ENCODE peak calls at places on chromosome 17, in four cellular contexts. One of them, this sample, is unnamed.
A peak's percentile ranks its signal among the peaks of the same experiment; 100 is the strongest.

GRCh38 chr17:71793550-71793949 is 327.3 kb upstream of the SOX9 start:
- DNase-seq in stomach: no peak
- DNase-seq in lower lobe of right lung: no peak
- DNase-seq in thyroid gland: no peak
- DNase-seq in this sample: no peak

GRCh38 chr17:4679652-4680051 is 24.3 kb downstream of the PELP1 start:
- DNase-seq in stomach: no peak
- DNase-seq in lower lobe of right lung: no peak
- DNase-seq in thyroid gland: no peak
- DNase-seq in this sample: no peak

GRCh38 chr17:68355093-68355492 is 63.8 kb downstream of the ARSG start:
- DNase-seq in stomach: no peak
- DNase-seq in lower lobe of right lung: no peak
- DNase-seq in thyroid gland: no peak
- DNase-seq in this sample: no peak

GRCh38 chr17:49031965-49032928 is 35.1 kb downstream of the IGF2BP1 start:
- DNase-seq in stomach: peak; percentile 49
- DNase-seq in lower lobe of right lung: no peak
- DNase-seq in thyroid gland: peak; percentile 51
- DNase-seq in this sample: peak; percentile 54

GRCh38 chr17:48613862-48614694 is 1.0 kb downstream of the HOXB8 start:
- DNase-seq in stomach: no peak
- DNase-seq in lower lobe of right lung: no peak
- DNase-seq in thyroid gland: no peak
- DNase-seq in this sample: no peak

GRCh38 chr17:63381101-63381729 is 64.9 kb downstream of the CYB561 start:
- DNase-seq in stomach: no peak
- DNase-seq in lower lobe of right lung: no peak
- DNase-seq in thyroid gland: no peak
- DNase-seq in this sample: no peak

GRCh38 chr17:32126746-32127145 is 15.6 kb upstream of the RHOT1 start:
- DNase-seq in stomach: no peak
- DNase-seq in lower lobe of right lung: no peak
- DNase-seq in thyroid gland: no peak
- DNase-seq in this sample: no peak

GRCh38 chr17:29918922-29919856 is 10.8 kb downstream of the SSH2 start:
- DNase-seq in stomach: no peak
- DNase-seq in lower lobe of right lung: no peak
- DNase-seq in thyroid gland: no peak
- DNase-seq in this sample: no peak

GRCh38 chr17:56358651-56359050 is 205.4 kb downstream of the ANKFN1 start:
- DNase-seq in stomach: no peak
- DNase-seq in lower lobe of right lung: no peak
- DNase-seq in thyroid gland: no peak
- DNase-seq in this sample: no peak

GRCh38 chr17:65594585-65594940 is 33.1 kb upstream of the AXIN2 start:
- DNase-seq in stomach: no peak
- DNase-seq in lower lobe of right lung: no peak
- DNase-seq in thyroid gland: no peak
- DNase-seq in this sample: no peak

GRCh38 chr17:76573096-76573495 is 12.6 kb downstream of the ST6GALNAC2 start:
- DNase-seq in stomach: no peak
- DNase-seq in lower lobe of right lung: no peak
- DNase-seq in thyroid gland: no peak
- DNase-seq in this sample: no peak

GRCh38 chr17:19386276-19386863 is 620 bp downstream of the MFAP4 start:
- DNase-seq in stomach: peak; percentile 51
- DNase-seq in lower lobe of right lung: peak; percentile 85
- DNase-seq in thyroid gland: no peak
- DNase-seq in this sample: no peak

GRCh38 chr17:42247734-42248133 is 28.5 kb downstream of the STAT5B start:
- DNase-seq in stomach: no peak
- DNase-seq in lower lobe of right lung: no peak
- DNase-seq in thyroid gland: no peak
- DNase-seq in this sample: no peak

GRCh38 chr17:83109793-83110645 is 30.6 kb downstream of the METRNL start:
- DNase-seq in stomach: peak; percentile 89
- DNase-seq in lower lobe of right lung: peak; percentile 94
- DNase-seq in thyroid gland: peak; percentile 99
- DNase-seq in this sample: no peak

GRCh38 chr17:72120878-72121163 is at the start of gene SOX9:
- DNase-seq in stomach: peak; percentile 92
- DNase-seq in lower lobe of right lung: peak; percentile 85
- DNase-seq in thyroid gland: peak; percentile 96
- DNase-seq in this sample: no peak

GRCh38 chr17:80717661-80718060 is 173.0 kb downstream of the RPTOR start:
- DNase-seq in stomach: no peak
- DNase-seq in lower lobe of right lung: no peak
- DNase-seq in thyroid gland: no peak
- DNase-seq in this sample: no peak

DNA sequence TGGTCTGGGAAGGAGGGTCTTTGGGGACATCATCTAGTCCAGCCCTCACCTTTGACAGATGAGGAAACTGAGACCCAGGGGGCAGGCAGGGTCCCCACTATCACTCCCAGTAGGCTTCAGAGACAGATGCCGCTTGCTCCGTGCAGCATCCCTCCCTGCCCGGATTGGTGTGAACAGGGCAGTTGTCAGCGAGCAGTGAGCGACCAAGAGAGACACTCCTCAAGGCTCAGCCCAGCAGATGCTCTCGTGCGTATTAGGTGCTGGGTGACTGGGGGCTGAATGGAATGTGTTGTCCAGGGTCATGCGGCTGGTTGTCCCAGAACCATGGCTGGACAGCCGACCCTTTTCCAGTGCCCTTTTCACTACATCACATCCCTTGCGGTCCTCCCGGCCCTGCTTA is 49.0 kb downstream of the MPRIP start:
- DNase-seq in stomach: no peak
- DNase-seq in lower lobe of right lung: no peak
- DNase-seq in thyroid gland: no peak
- DNase-seq in this sample: no peak
- H3K4me1 ChIP-seq in stomach: peaks cover 60% of the 10 kb centered on the region
- H3K4me1 ChIP-seq in lower lobe of right lung: peaks cover 59% of the 10 kb centered on the region
- H3K4me1 ChIP-seq in thyroid gland: peaks cover 48% of the 10 kb centered on the region
- H3K4me1 ChIP-seq in this sample: peaks cover 30% of the 10 kb centered on the region

DNA sequence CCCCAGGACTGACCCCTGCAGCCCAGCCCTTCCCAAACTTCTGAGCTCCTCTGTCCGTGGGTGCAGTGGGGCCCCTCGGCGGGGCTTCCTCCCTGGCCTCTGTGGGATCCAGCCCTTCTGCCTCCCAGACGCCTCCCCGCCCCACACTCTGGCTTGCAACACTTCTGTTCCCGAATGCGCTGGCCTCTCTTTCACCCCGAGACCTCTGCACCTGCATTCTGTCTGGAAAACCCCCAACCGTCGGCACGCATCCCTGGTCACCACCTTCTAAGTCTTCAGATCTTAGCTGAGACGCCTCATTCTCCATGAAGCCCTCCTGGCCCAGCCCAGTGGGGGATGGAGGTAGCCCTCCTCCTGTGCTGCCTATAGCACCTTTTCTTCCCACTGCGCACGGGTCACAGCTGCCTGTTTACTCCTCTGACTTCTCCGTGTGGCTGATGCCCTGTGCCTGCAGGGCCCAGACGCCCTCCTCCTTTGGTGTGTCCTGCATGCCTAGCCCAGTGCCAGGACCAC is 26.4 kb downstream of the TMEM235 start:
- DNase-seq in stomach: peak; percentile 38
- DNase-seq in lower lobe of right lung: peak; percentile 70
- DNase-seq in thyroid gland: no peak
- DNase-seq in this sample: no peak
- H3K4me1 ChIP-seq in stomach: peaks cover 40% of the 10 kb centered on the region
- H3K4me1 ChIP-seq in lower lobe of right lung: peaks cover 61% of the 10 kb centered on the region
- H3K4me1 ChIP-seq in thyroid gland: peaks cover 16% of the 10 kb centered on the region
- H3K4me1 ChIP-seq in this sample: peaks cover 88% of the 10 kb centered on the region

GRCh38 chr17:7611635-7612293 is 2.9 kb downstream of the FXR2 start:
- DNase-seq in stomach: no peak
- DNase-seq in lower lobe of right lung: no peak
- DNase-seq in thyroid gland: no peak
- DNase-seq in this sample: no peak
- H3K4me1 ChIP-seq in stomach: peaks cover 33% of the 10 kb centered on the region
- H3K4me1 ChIP-seq in lower lobe of right lung: peaks cover 33% of the 10 kb centered on the region
- H3K4me1 ChIP-seq in thyroid gland: peaks cover 30% of the 10 kb centered on the region
- H3K4me1 ChIP-seq in this sample: peaks cover 42% of the 10 kb centered on the region

GRCh38 chr17:50148226-50149098 is 2.0 kb downstream of the PPP1R9B start:
- DNase-seq in stomach: peak; percentile 62
- DNase-seq in lower lobe of right lung: peak; percentile 82
- DNase-seq in thyroid gland: peak; percentile 80
- DNase-seq in this sample: peak; percentile 49

GRCh38 chr17:50147841-50148225 is 2.6 kb downstream of the PPP1R9B start:
- DNase-seq in stomach: no peak
- DNase-seq in lower lobe of right lung: no peak
- DNase-seq in thyroid gland: no peak
- DNase-seq in this sample: no peak

GRCh38 chr17:50149425-50150353 is 788 bp downstream of the PPP1R9B start:
- DNase-seq in stomach: peak; percentile 77
- DNase-seq in lower lobe of right lung: peak; percentile 85
- DNase-seq in thyroid gland: peak; percentile 67
- DNase-seq in this sample: peak; percentile 56

GRCh38 chr17:50150354-50151040 is at the start of gene PPP1R9B:
- DNase-seq in stomach: no peak
- DNase-seq in lower lobe of right lung: no peak
- DNase-seq in thyroid gland: no peak
- DNase-seq in this sample: no peak

GRCh38 chr17:50149099-50149424 is 1.4 kb downstream of the PPP1R9B start:
- DNase-seq in stomach: no peak
- DNase-seq in lower lobe of right lung: no peak
- DNase-seq in thyroid gland: no peak
- DNase-seq in this sample: no peak
- H3K4me1 ChIP-seq in stomach: peaks cover 84% of the 10 kb centered on the region
- H3K4me1 ChIP-seq in lower lobe of right lung: peaks cover 64% of the 10 kb centered on the region
- H3K4me1 ChIP-seq in thyroid gland: peaks cover 48% of the 10 kb centered on the region
- H3K4me1 ChIP-seq in this sample: peaks cover 60% of the 10 kb centered on the region

GRCh38 chr17:12990926-12991325 is 26.9 kb downstream of the ELAC2 start:
- DNase-seq in stomach: no peak
- DNase-seq in lower lobe of right lung: no peak
- DNase-seq in thyroid gland: no peak
- DNase-seq in this sample: no peak

GRCh38 chr17:12987120-12987519 is 30.7 kb downstream of the ELAC2 start:
- DNase-seq in stomach: no peak
- DNase-seq in lower lobe of right lung: no peak
- DNase-seq in thyroid gland: no peak
- DNase-seq in this sample: no peak

GRCh38 chr17:12993631-12994030 is 24.2 kb downstream of the ELAC2 start:
- DNase-seq in stomach: no peak
- DNase-seq in lower lobe of right lung: no peak
- DNase-seq in thyroid gland: no peak
- DNase-seq in this sample: no peak

GRCh38 chr17:12992676-12993075 is 25.2 kb downstream of the ELAC2 start:
- DNase-seq in stomach: no peak
- DNase-seq in lower lobe of right lung: no peak
- DNase-seq in thyroid gland: no peak
- DNase-seq in this sample: no peak

DNA sequence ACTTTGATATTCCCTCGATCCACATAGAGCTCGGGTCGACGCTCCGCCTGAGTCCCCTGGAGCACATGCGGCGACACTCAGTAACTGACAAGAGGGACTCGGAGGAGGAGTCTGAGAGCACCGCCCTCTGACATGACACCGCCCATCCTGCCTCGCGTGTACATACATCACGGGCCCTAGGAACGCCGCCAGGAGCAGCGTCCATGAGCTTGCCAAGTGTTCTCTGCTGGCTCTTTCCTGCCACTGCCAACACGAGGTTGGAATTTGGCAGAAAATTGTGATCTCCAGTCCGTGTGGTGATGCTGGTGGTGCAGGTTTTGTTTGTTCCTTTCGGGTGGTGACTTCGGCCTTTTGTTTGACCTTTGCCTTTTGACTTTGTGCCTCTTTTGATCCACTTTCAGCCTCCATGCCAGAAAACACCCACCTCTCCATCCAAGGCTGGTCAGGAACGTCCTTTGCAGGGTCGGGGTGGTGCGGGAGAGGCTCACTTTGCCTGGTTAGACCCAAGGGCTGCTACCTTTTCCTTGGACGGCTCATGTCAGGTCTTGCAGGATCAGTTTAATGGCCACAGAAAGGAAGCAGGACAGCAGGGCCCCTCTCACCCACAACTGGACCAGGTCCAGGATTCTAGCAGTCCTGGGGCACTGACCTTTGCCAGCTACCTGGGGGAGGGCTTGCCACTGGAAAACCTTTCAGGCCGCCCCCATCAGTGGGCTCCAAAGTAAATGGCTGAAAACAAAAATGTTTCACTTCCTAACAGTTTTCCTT is 27.6 kb downstream of the ELAC2 start:
- DNase-seq in stomach: peak; percentile 29
- DNase-seq in lower lobe of right lung: no peak
- DNase-seq in thyroid gland: peak; percentile 22
- DNase-seq in this sample: no peak
- H3K4me1 ChIP-seq in stomach: no peaks in the 10 kb centered on the region
- H3K4me1 ChIP-seq in lower lobe of right lung: no peaks in the 10 kb centered on the region
- H3K4me1 ChIP-seq in thyroid gland: peaks cover 33% of the 10 kb centered on the region
- H3K4me1 ChIP-seq in this sample: no peaks in the 10 kb centered on the region

DNA sequence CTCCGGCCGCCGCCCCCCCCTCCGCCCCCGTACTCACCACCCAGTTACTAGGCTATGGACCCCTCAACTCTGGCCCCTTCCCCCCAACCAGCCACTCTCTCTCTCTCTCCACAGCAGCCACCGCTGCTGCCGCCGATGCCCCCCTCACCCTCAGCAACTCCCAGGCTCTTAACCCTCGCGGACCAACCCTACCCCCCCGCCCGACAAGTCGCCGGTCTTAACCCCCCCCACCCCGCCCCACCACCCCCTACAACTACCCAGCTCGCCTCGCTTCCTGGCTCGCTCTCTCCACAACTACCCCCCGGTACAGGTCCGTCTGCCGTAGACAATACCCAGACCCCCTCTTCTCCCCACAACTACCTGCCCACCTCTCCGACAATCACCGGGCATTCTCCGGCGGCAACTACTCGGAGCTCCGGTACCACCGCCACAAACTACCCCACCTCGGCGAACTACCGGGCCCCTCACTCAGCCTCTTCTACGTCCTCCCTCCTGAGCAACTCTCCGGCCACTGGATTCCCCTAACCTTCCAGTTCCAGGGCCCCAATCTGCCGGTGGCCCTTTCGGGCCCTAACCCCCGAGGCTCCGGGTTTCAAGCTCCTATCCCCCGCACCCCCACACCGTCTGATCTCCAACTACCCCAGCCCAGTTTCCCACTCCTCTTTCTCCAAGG is 703 bp downstream of the PHF23 start:
- DNase-seq in stomach: no peak
- DNase-seq in lower lobe of right lung: no peak
- DNase-seq in thyroid gland: peak; percentile 25
- DNase-seq in this sample: peak; percentile 36
- H3K4me1 ChIP-seq in stomach: peaks cover 57% of the 10 kb centered on the region
- H3K4me1 ChIP-seq in lower lobe of right lung: peaks cover 50% of the 10 kb centered on the region
- H3K4me1 ChIP-seq in thyroid gland: peaks cover 38% of the 10 kb centered on the region
- H3K4me1 ChIP-seq in this sample: peaks cover 64% of the 10 kb centered on the region